ENCODE peak calls at places on chromosomes 16 and 17, in four cellular contexts. One of them, this sample, is unnamed.

GRCh38 chr17:77831497-77832179 is 126.9 kb upstream of the TNRC6C start:
- DNase-seq in NCI-H69: no peak
- DNase-seq in mucosa of descending colon: no peak
- DNase-seq in body of pancreas: no peak
- DNase-seq in this sample: no peak

GRCh38 chr17:69335018-69335417 is 8.1 kb upstream of the ABCA5 start:
- DNase-seq in NCI-H69: no peak
- DNase-seq in mucosa of descending colon: no peak
- DNase-seq in body of pancreas: no peak
- DNase-seq in this sample: no peak

GRCh38 chr17:52106638-52107261 is 51.8 kb downstream of the CA10 start:
- DNase-seq in NCI-H69: peak; percentile 50
- DNase-seq in mucosa of descending colon: peak; percentile 26
- DNase-seq in body of pancreas: peak; percentile 50
- DNase-seq in this sample: no peak

GRCh38 chr17:33057564-33057963 is 65.9 kb downstream of the SPACA3 start:
- DNase-seq in NCI-H69: no peak
- DNase-seq in mucosa of descending colon: no peak
- DNase-seq in body of pancreas: no peak
- DNase-seq in this sample: no peak

GRCh38 chr17:51016099-51016498 is 104.6 kb downstream of the SPAG9 start:
- DNase-seq in NCI-H69: peak; percentile 48
- DNase-seq in mucosa of descending colon: no peak
- DNase-seq in body of pancreas: no peak
- DNase-seq in this sample: no peak

GRCh38 chr17:68221786-68222185 is 26.1 kb upstream of the AMZ2 start:
- DNase-seq in NCI-H69: no peak
- DNase-seq in mucosa of descending colon: no peak
- DNase-seq in body of pancreas: no peak
- DNase-seq in this sample: no peak

GRCh38 chr16:78294538-78295225 is 195.2 kb downstream of the WWOX start:
- DNase-seq in NCI-H69: no peak
- DNase-seq in mucosa of descending colon: no peak
- DNase-seq in body of pancreas: no peak
- DNase-seq in this sample: no peak

GRCh38 chr17:60354223-60354622 is 37.7 kb downstream of the USP32 start:
- DNase-seq in NCI-H69: no peak
- DNase-seq in mucosa of descending colon: no peak
- DNase-seq in body of pancreas: no peak
- DNase-seq in this sample: no peak

GRCh38 chr17:64146418-64147109 is 16.6 kb upstream of the ERN1 start:
- DNase-seq in NCI-H69: no peak
- DNase-seq in mucosa of descending colon: peak; percentile 72
- DNase-seq in body of pancreas: peak; percentile 70
- DNase-seq in this sample: peak; percentile 93

GRCh38 chr17:12133183-12133582 is 112.5 kb downstream of the MAP2K4 start:
- DNase-seq in NCI-H69: no peak
- DNase-seq in mucosa of descending colon: no peak
- DNase-seq in body of pancreas: no peak
- DNase-seq in this sample: no peak

GRCh38 chr16:14955546-14956231 is 18.4 kb downstream of the NPIPA1 start:
- DNase-seq in NCI-H69: no peak
- DNase-seq in mucosa of descending colon: no peak
- DNase-seq in body of pancreas: no peak
- DNase-seq in this sample: no peak

GRCh38 chr17:9999948-10000695 is 95.1 kb upstream of the RCVRN start:
- DNase-seq in NCI-H69: no peak
- DNase-seq in mucosa of descending colon: no peak
- DNase-seq in body of pancreas: no peak
- DNase-seq in this sample: no peak

GRCh38 chr17:64107517-64108235 is 22.3 kb downstream of the ERN1 start:
- DNase-seq in NCI-H69: peak; percentile 76
- DNase-seq in mucosa of descending colon: no peak
- DNase-seq in body of pancreas: peak; percentile 76
- DNase-seq in this sample: no peak

GRCh38 chr16:23670137-23670776 is 8.4 kb upstream of the PLK1 start:
- DNase-seq in NCI-H69: no peak
- DNase-seq in mucosa of descending colon: no peak
- DNase-seq in body of pancreas: no peak
- DNase-seq in this sample: peak; percentile 39

GRCh38 chr17:63929860-63930766 is 2.0 kb downstream of the CD79B start:
- DNase-seq in NCI-H69: no peak
- DNase-seq in mucosa of descending colon: no peak
- DNase-seq in body of pancreas: peak; percentile 10
- DNase-seq in this sample: no peak

GRCh38 chr17:6755731-6756184 is at the start of gene XAF1:
- DNase-seq in NCI-H69: no peak
- DNase-seq in mucosa of descending colon: peak; percentile 55
- DNase-seq in body of pancreas: peak; percentile 27
- DNase-seq in this sample: no peak

GRCh38 chr17:28280826-28281225 is 38.2 kb upstream of the TMEM97 start:
- DNase-seq in NCI-H69: no peak
- DNase-seq in mucosa of descending colon: no peak
- DNase-seq in body of pancreas: no peak
- DNase-seq in this sample: peak; percentile 25

GRCh38 chr16:17161034-17161433 is 309.7 kb downstream of the XYLT1 start:
- DNase-seq in NCI-H69: peak; percentile 37
- DNase-seq in mucosa of descending colon: no peak
- DNase-seq in body of pancreas: no peak
- DNase-seq in this sample: no peak

GRCh38 chr17:69551212-69552010 is 136.9 kb downstream of the MAP2K6 start:
- DNase-seq in NCI-H69: no peak
- DNase-seq in mucosa of descending colon: no peak
- DNase-seq in body of pancreas: no peak
- DNase-seq in this sample: no peak

This sample was measured in lower leg skin.